ENCODE peak calls at places on chromosomes 12 and 14, in five cellular contexts. X, D, B, O and S are unnamed samples.

GRCh38 chr12:69108024-69108423 is 131.3 kb upstream of the CPSF6 start:
- DNase-seq in X (peak), D (no peak), B (no peak), O (no peak), S (no peak)

GRCh38 chr14:70888681-70889175 is 18.5 kb upstream of the PCNX1 start:
- DNase-seq in X (peak), D (no peak), B (no peak), O (no peak), S (no peak)

GRCh38 chr12:26810330-26810729 is 22.7 kb downstream of the ITPR2 start:
- DNase-seq in X (peak), D (no peak), B (no peak), O (no peak), S (no peak)

GRCh38 chr12:57632369-57632897 is 568 bp downstream of the B4GALNT1 start:
- DNase-seq in X (peak), D (no peak), B (peak), O (peak), S (no peak)

GRCh38 chr12:77591959-77592358 is 238.7 kb upstream of the NAV3 start:
- DNase-seq in X (no peak), D (no peak), B (peak), O (no peak), S (no peak)

GRCh38 chr12:96365604-96366230 is 34.5 kb downstream of the CDK17 start:
- DNase-seq in X (peak), D (no peak), B (no peak), O (no peak), S (no peak)

GRCh38 chr14:52002542-52002941 is 13.2 kb downstream of the RTRAF start:
- DNase-seq in X (no peak), D (no peak), B (no peak), O (no peak), S (no peak)

GRCh38 chr12:56216461-56216860 is 5.3 kb downstream of the RNF41 start:
- DNase-seq in X (no peak), D (no peak), B (no peak), O (no peak), S (no peak)

GRCh38 chr12:108634225-108634795 is 616 bp upstream of the SELPLG start:
- DNase-seq in X (no peak), D (no peak), B (no peak), O (no peak), S (no peak)

GRCh38 chr14:94621358-94622134 is 9.4 kb downstream of the SERPINA3 start:
- DNase-seq in X (no peak), D (no peak), B (no peak), O (no peak), S (no peak)

GRCh38 chr14:94620597-94620996 is 8.4 kb downstream of the SERPINA3 start:
- DNase-seq in X (no peak), D (no peak), B (no peak), O (no peak), S (no peak)

GRCh38 chr14:94617366-94617941 is 5.3 kb downstream of the SERPINA3 start:
- DNase-seq in X (no peak), D (no peak), B (no peak), O (no peak), S (no peak)

GRCh38 chr14:94617988-94618822 is 6.0 kb downstream of the SERPINA3 start:
- DNase-seq in X (no peak), D (no peak), B (no peak), O (no peak), S (no peak)

DNA sequence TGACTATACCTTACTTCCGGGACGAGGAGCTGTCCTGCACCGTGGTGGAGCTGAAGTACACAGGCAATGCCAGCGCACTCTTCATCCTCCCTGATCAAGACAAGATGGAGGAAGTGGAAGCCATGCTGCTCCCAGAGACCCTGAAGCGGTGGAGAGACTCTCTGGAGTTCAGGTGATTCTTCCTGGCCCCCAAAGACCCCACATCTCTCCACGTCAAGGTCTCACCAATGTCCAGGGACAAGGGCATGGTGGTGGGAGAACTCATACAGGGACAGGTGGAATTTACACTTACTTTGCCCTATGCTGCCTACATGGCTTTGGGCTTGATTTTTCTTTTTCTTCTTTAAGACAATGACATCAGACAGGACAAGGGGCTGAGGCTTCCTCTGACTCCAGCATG is 7.1 kb downstream of the SERPINA3 start:
- DNase-seq in X (no peak), D (no peak), B (no peak), O (no peak), S (no peak)
- TF ChIP-seq CTCF in X (no peak), D (no peak), B (no peak), O (no peak), S (no peak)

DNA sequence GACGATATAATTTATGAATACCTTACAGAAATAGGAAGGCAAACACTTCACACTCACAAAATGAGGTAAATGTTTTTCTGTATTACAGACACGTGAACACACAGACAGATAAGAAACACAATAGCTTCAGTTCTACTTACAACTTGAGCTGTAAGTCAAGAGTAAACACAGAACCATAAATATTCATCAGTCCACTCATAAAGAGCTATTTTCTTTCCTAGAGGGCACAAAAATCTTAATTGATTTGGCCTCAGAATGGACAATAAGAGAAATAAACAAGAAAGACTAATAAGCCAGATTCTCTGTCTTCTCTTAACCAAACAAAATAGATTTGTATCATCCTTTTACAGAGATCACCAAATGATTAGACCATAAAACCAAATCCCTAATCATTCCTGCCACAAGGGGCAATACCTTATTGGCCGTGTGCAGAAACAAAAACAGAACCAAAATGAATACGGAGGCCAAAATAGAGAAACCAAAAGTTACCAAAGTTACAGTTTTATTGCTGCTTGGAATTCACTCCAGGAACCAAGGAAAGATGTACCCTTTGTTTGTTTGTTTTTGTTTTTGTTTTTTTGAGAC is 38.1 kb upstream of the GARIN2 start:
- DNase-seq in X (peak), D (no peak), B (no peak), O (no peak), S (no peak)
- TF ChIP-seq CTCF in X (peak), D (peak), B (no peak), O (no peak), S (no peak)

DNA sequence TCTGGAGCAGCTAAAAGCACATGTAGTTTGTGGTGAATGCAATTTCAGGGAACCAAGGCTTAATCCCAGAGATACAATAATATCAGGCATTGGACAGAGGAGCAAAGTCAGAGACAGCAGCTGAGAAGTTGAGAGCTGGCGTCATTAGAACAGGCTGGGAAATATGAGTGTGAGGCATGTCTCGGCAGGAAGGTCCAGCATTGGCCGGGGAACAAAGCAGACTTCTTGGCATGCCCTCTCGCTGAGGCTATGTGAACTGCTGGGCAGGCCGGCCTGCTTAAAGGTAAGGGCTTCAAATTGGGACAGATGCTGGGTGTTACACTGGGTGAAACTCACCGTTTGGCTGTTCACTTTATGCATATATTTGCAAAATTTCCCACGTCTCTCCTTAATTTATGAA is 125.4 kb downstream of the CAND1 start:
- DNase-seq in X (peak), D (peak), B (no peak), O (no peak), S (no peak)
- TF ChIP-seq CTCF in X (peak), D (peak), B (no peak), O (no peak), S (no peak)

GRCh38 chr12:102052192-102053061 is 9.4 kb downstream of the WASHC3 start:
- DNase-seq in X (no peak), D (no peak), B (no peak), O (no peak), S (no peak)
- TF ChIP-seq CTCF in X (no peak), D (no peak), B (no peak), O (no peak), S (no peak)

DNA sequence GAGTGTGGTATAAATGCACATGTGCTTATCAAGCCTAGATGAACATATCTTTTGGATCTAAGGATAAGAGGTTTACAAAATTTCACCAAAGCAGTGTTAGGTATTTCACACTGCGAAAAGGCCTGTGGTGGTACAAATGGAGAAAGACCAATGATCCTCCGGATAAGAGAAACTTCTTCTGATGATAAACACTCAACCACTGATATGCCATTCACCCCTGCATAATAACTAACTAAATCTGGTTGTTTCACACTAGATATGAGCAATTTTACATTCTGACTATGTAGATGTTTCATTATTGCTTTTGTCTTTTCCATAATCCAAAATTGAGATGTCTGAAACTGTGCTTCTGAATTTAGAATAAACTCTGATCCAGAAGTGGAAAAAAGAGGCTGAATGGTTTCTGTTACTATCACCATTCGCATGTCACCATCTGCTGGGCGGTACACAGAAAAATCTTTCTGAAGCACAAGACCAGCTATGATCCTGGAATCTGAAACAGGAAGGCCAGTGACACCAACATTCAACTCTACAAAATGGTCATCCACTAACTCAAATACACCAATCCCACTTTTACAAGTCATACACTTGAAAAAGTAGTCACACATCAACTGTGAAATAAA is 1.3 kb downstream of the BBS10 start:
- DNase-seq in X (peak), D (no peak), B (no peak), O (no peak), S (no peak)
- TF ChIP-seq CTCF in X (peak), D (peak), B (no peak), O (no peak), S (peak)

GRCh38 chr12:47746073-47746472 is 12.6 kb downstream of the RAPGEF3 start:
- DNase-seq in X (no peak), D (no peak), B (no peak), O (no peak), S (no peak)
- TF ChIP-seq CTCF in X (no peak), D (no peak), B (no peak), O (no peak), S (no peak)

DNA sequence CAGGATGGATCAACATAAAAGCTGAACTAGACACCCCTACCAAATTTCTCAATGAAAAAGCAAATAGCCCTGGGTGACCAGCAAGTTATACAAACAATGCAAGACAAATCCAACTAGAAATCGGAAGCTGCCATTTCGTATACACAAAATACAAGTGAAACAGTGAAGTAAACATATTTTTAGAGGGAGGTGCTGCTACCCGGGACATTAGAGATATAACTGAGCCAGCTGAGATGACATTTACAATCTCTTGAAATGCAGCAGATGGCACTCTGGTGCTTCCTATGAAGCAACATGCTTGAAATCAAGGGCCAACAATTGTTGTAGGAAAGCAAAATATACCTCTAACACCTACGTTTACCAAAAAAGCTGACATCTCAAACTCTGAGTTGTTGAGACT is 25.5 kb downstream of the BDKRB1 start:
- DNase-seq in X (no peak), D (no peak), B (no peak), O (no peak), S (no peak)
- TF ChIP-seq CTCF in X (no peak), D (no peak), B (no peak), O (no peak), S (peak)

GRCh38 chr14:38723277-38723676 is 379.8 kb downstream of the SEC23A start:
- DNase-seq in X (no peak), D (no peak), B (no peak), O (no peak), S (no peak)
- TF ChIP-seq CTCF in X (no peak), D (no peak), B (no peak), O (no peak), S (no peak)

GRCh38 chr12:119016715-119017114 is 35.4 kb downstream of the SRRM4 start:
- DNase-seq in X (no peak), D (no peak), B (no peak), O (no peak), S (no peak)

GRCh38 chr12:119025786-119026185 is 44.4 kb downstream of the SRRM4 start:
- DNase-seq in X (no peak), D (no peak), B (no peak), O (no peak), S (no peak)

GRCh38 chr12:119024226-119024810 is 43.0 kb downstream of the SRRM4 start:
- DNase-seq in X (no peak), D (no peak), B (no peak), O (no peak), S (peak)

GRCh38 chr12:119020377-119021360 is 39.3 kb downstream of the SRRM4 start:
- DNase-seq in X (no peak), D (no peak), B (peak), O (no peak), S (no peak)
- TF ChIP-seq CTCF in X (no peak), D (no peak), B (peak), O (no peak), S (peak)